ENCODE peak calls at places on chromosomes 1 and 21, in eight cellular contexts. B is naive B cell; E is stimulated activated effector memory CD8-positive, alpha-beta T cell treated with anti-CD3 and anti-CD28 coated beads, Interleukin-12 subunit alpha, Interleukin-12 subunit beta, amount 100 ng/mL, for 72 hours; N is HCT116; C is psoas muscle; Z is left cardiac atrium; W is T-helper 17 cell; P is aorta. X is an unnamed sample.

GRCh38 chr21:35509004-35509704 is 460.1 kb upstream of the RUNX1 start:
- ATAC-seq in Z (no peak), W (no peak), E (no peak), C (no peak), N (no peak), P (no peak), B (peak), X (no peak)

GRCh38 chr1:74237787-74238186 is 2.6 kb downstream of the TNNI3K start:
- ATAC-seq in W (no peak), B (no peak), C (no peak), Z (no peak), P (no peak), N (no peak), E (no peak), X (no peak)

GRCh38 chr1:235838021-235838420 is 28.7 kb downstream of the LYST start:
- ATAC-seq in W (no peak), C (no peak), P (no peak), E (peak), Z (no peak), B (no peak), N (no peak), X (no peak)

GRCh38 chr1:111864862-111865261 is 109.2 kb downstream of the DDX20 start:
- ATAC-seq in E (no peak), B (peak), N (no peak), P (no peak), W (no peak), C (no peak), Z (no peak), X (no peak)

GRCh38 chr1:66402194-66402593 is 131.8 kb upstream of the SGIP1 start:
- ATAC-seq in E (no peak), B (peak), P (peak), W (peak), C (peak), N (no peak), Z (peak), X (peak)

GRCh38 chr1:21534674-21535378 is 25.6 kb downstream of the ALPL start:
- ATAC-seq in E (no peak), Z (no peak), B (peak), P (no peak), W (no peak), N (peak), C (no peak), X (peak)

GRCh38 chr1:202157945-202158344 is 2.5 kb downstream of the PTPN7 start:
- ATAC-seq in C (no peak), E (no peak), Z (no peak), N (no peak), B (no peak), P (no peak), W (no peak), X (no peak)

GRCh38 chr21:36210779-36211659 is 54.4 kb downstream of the DOP1B start:
- ATAC-seq in N (peak), E (no peak), B (no peak), Z (no peak), W (no peak), P (no peak), C (no peak), X (no peak)

GRCh38 chr1:89525169-89525855 is 683 bp downstream of the LRRC8B start:
- ATAC-seq in C (peak), N (peak), B (peak), P (peak), W (peak), Z (peak), E (peak), X (peak)

GRCh38 chr1:218456449-218456848 is 111.3 kb downstream of the TGFB2 start:
- ATAC-seq in E (no peak), B (peak), W (no peak), N (no peak), Z (no peak), P (no peak), C (no peak), X (peak)

GRCh38 chr1:99728494-99729235 is 37.8 kb downstream of the FRRS1 start:
- ATAC-seq in P (no peak), Z (peak), E (no peak), C (peak), W (no peak), N (peak), B (no peak), X (no peak)

GRCh38 chr1:242890211-242890741 is 364.8 kb downstream of the CEP170 start:
- ATAC-seq in E (no peak), P (peak), W (no peak), C (no peak), B (no peak), Z (no peak), N (no peak), X (no peak)

GRCh38 chr1:80218112-80218511 is 1211.6 kb upstream of the ADGRL4 start:
- ATAC-seq in N (peak), W (no peak), Z (no peak), C (no peak), E (no peak), B (no peak), P (no peak), X (no peak)

GRCh38 chr1:184684285-184685077 is 70.2 kb downstream of the EDEM3 start:
- ATAC-seq in W (no peak), E (no peak), N (no peak), P (peak), Z (peak), C (no peak), B (no peak), X (no peak)

X was measured in stimulated activated memory B cell treated with anti-CD40 and anti-IgM and Interleukin-4, amounts not matched to agents 10 μg/mL and 1 μg/mL and 100 μg/mL, for 72 hours.